ENCODE peak calls at places on chromosomes 13 and 19, in nine cellular contexts. Y is AG10803; Z is left colon; P is endothelial cell of umbilical vein; A is stimulated activated CD8-positive, alpha-beta memory T cell treated with anti-CD3 and anti-CD28 coated beads, Interleukin-15, amount 100 ng/mL, for 4 hours; O is body of pancreas; B is effector memory CD4-positive, alpha-beta T cell; X is fibroblast of the conjunctiva; T is activated CD4-positive, alpha-beta T cell treated with anti-CD3 and anti-CD28 coated beads, Interleukin-2, amount 10 ng/mL, durations not matched to agents 7 days and 5 days. E is an unnamed sample.
A peak's percentile ranks its signal among the peaks of the same experiment; 100 is the strongest.

GRCh38 chr13:46463719-46464118 is 76.7 kb upstream of the RUBCNL start:
- DNase-seq in Y (no peak), Z (no peak), P (no peak), A (no peak), O (no peak), B (no peak), X (no peak), T (no peak), E (no peak)

GRCh38 chr13:111658150-111659100 is 338.0 kb downstream of the TEX29 start:
- DNase-seq in Y (no peak), Z (no peak), P (no peak), A (no peak), O (no peak), B (no peak), X (no peak), T (no peak), E (no peak)

GRCh38 chr19:1852729-1853128 is 4.4 kb upstream of the REXO1 start:
- DNase-seq in Y (no peak), Z (peak; percentile 48), P (no peak), A (no peak), O (no peak), B (no peak), X (no peak), T (no peak), E (no peak)

GRCh38 chr13:114116734-114117133 is 15.7 kb downstream of the RASA3 start:
- DNase-seq in Y (no peak), Z (no peak), P (no peak), A (no peak), O (no peak), B (no peak), X (no peak), T (no peak), E (no peak)

GRCh38 chr19:15447057-15447456 is 2.7 kb downstream of the WIZ start:
- DNase-seq in Y (no peak), Z (no peak), P (no peak), A (no peak), O (no peak), B (no peak), X (no peak), T (no peak), E (no peak)

GRCh38 chr13:58300224-58300623 is 668.7 kb downstream of the PCDH17 start:
- DNase-seq in Y (no peak), Z (no peak), P (peak; percentile 75), A (no peak), O (no peak), B (no peak), X (no peak), T (no peak), E (no peak)

GRCh38 chr19:50003810-50004419 is 21.3 kb downstream of the VRK3 start:
- DNase-seq in Y (peak; percentile 96), Z (no peak), P (peak; percentile 66), A (peak; percentile 19), O (no peak), B (no peak), X (peak; percentile 90), T (peak; percentile 37), E (peak; percentile 73)

GRCh38 chr19:36256853-36257511 is 42.1 kb downstream of the ZNF146 start:
- DNase-seq in Y (no peak), Z (no peak), P (no peak), A (no peak), O (no peak), B (no peak), X (no peak), T (no peak), E (no peak)

GRCh38 chr13:102678339-102679122 is 16.3 kb downstream of the METTL21C start:
- DNase-seq in Y (no peak), Z (no peak), P (no peak), A (no peak), O (no peak), B (no peak), X (no peak), T (no peak), E (no peak)

GRCh38 chr19:11596156-11596555 is 1.1 kb upstream of the ZNF627 start:
- DNase-seq in Y (no peak), Z (no peak), P (no peak), A (no peak), O (no peak), B (no peak), X (no peak), T (no peak), E (no peak)

GRCh38 chr13:21015284-21015683 is 46.1 kb downstream of the LATS2 start:
- DNase-seq in Y (no peak), Z (no peak), P (no peak), A (no peak), O (no peak), B (no peak), X (no peak), T (no peak), E (no peak)

GRCh38 chr19:21321996-21322395 is 7.2 kb downstream of the ZNF708 start:
- DNase-seq in Y (peak; percentile 62), Z (no peak), P (no peak), A (no peak), O (no peak), B (no peak), X (no peak), T (no peak), E (no peak)

GRCh38 chr19:47228168-47228936 is 2.6 kb downstream of the BBC3 start:
- DNase-seq in Y (peak; percentile 48), Z (peak; percentile 68), P (no peak), A (no peak), O (peak; percentile 52), B (no peak), X (no peak), T (peak; percentile 43), E (peak; percentile 60)

GRCh38 chr13:104414771-104415170 is 1348.6 kb upstream of the SLC10A2 start:
- DNase-seq in Y (no peak), Z (no peak), P (peak; percentile 22), A (no peak), O (no peak), B (no peak), X (no peak), T (no peak), E (no peak)

GRCh38 chr19:10299545-10300458 is 9.8 kb downstream of the ZGLP1 start:
- DNase-seq in Y (no peak), Z (no peak), P (no peak), A (no peak), O (no peak), B (no peak), X (no peak), T (no peak), E (no peak)

GRCh38 chr13:94713556-94714182 is 1.3 kb upstream of the SOX21 start:
- DNase-seq in Y (no peak), Z (no peak), P (no peak), A (no peak), O (no peak), B (no peak), X (no peak), T (no peak), E (no peak)

GRCh38 chr13:90792335-90792734 is 555.2 kb upstream of the MIR17HG start:
- DNase-seq in Y (no peak), Z (no peak), P (no peak), A (no peak), O (no peak), B (no peak), X (no peak), T (no peak), E (no peak)

GRCh38 chr13:82688400-82688999 is 1193.8 kb downstream of the SLITRK1 start:
- DNase-seq in Y (no peak), Z (no peak), P (peak; percentile 26), A (no peak), O (no peak), B (no peak), X (no peak), T (no peak), E (no peak)

GRCh38 chr19:42224940-42225717 is 5.0 kb downstream of the ZNF526 start:
- DNase-seq in Y (no peak), Z (no peak), P (no peak), A (no peak), O (no peak), B (no peak), X (no peak), T (no peak), E (no peak)

GRCh38 chr19:34452671-34453253 is 24.6 kb downstream of the UBA2 start:
- DNase-seq in Y (peak; percentile 26), Z (no peak), P (no peak), A (no peak), O (no peak), B (no peak), X (no peak), T (no peak), E (no peak)

GRCh38 chr19:6674868-6675305 is 4.9 kb upstream of the TNFSF14 start:
- DNase-seq in Y (peak; percentile 50), Z (peak; percentile 71), P (peak; percentile 56), A (peak; percentile 95), O (no peak), B (peak; percentile 82), X (peak; percentile 22), T (peak; percentile 87), E (peak; percentile 74)

GRCh38 chr13:25847635-25848616 is 203.9 kb downstream of the SHISA2 start:
- DNase-seq in Y (no peak), Z (peak; percentile 29), P (no peak), A (no peak), O (no peak), B (no peak), X (no peak), T (no peak), E (no peak)

GRCh38 chr19:55258476-55258827 is 365 bp downstream of the PPP6R1 start:
- DNase-seq in Y (no peak), Z (no peak), P (no peak), A (no peak), O (no peak), B (peak; percentile 27), X (no peak), T (peak; percentile 37), E (no peak)

GRCh38 chr13:42720116-42720857 is 61.1 kb upstream of the FAM216B start:
- DNase-seq in Y (peak; percentile 95), Z (no peak), P (peak; percentile 2), A (no peak), O (no peak), B (no peak), X (peak; percentile 99), T (no peak), E (no peak)

GRCh38 chr13:66826398-66826797 is 403.7 kb downstream of the PCDH9 start:
- DNase-seq in Y (no peak), Z (no peak), P (peak; percentile 20), A (no peak), O (no peak), B (no peak), X (no peak), T (no peak), E (no peak)

GRCh38 chr13:60572003-60572792 is 175.2 kb downstream of the TDRD3 start:
- DNase-seq in Y (peak; percentile 42), Z (no peak), P (peak; percentile 81), A (no peak), O (no peak), B (no peak), X (no peak), T (no peak), E (no peak)

GRCh38 chr13:22422023-22422422 is 751.1 kb downstream of the FGF9 start:
- DNase-seq in Y (no peak), Z (no peak), P (no peak), A (no peak), O (no peak), B (no peak), X (no peak), T (no peak), E (no peak)

GRCh38 chr19:10797541-10798256 is 38.3 kb downstream of the TMED1 start:
- DNase-seq in Y (no peak), Z (no peak), P (peak; percentile 48), A (peak; percentile 92), O (no peak), B (peak; percentile 82), X (no peak), T (peak; percentile 78), E (no peak)

GRCh38 chr19:3784607-3785463 is 1.3 kb downstream of the MATK start:
- DNase-seq in Y (no peak), Z (no peak), P (no peak), A (no peak), O (no peak), B (no peak), X (no peak), T (no peak), E (no peak)

GRCh38 chr19:2538096-2538757 is 62.3 kb downstream of the GADD45B start:
- DNase-seq in Y (no peak), Z (no peak), P (no peak), A (no peak), O (no peak), B (no peak), X (no peak), T (no peak), E (peak; percentile 6)

GRCh38 chr13:112638157-112638750 is 50.3 kb upstream of the TUBGCP3 start:
- DNase-seq in Y (no peak), Z (no peak), P (no peak), A (no peak), O (no peak), B (no peak), X (no peak), T (peak; percentile 24), E (no peak)

E was measured in psoas muscle.